ENCODE peak calls at places on chromosomes 4 and X, in ten cellular contexts. P is A549; L is endothelial cell; K is CD4-positive, alpha-beta T cell; M is CD8-positive, alpha-beta T cell; X is OCI-LY7; N is heart left ventricle; O is hepatocyte; J is GM13977; Z is endodermal cell. S is an unnamed sample.

GRCh38 chrX:108736509-108737479 is at the start of gene IRS4:
- DNase-seq in P (peak), L (peak), K (no peak), M (no peak), X (no peak), N (no peak), O (peak), J (peak), Z (peak), S (no peak)

GRCh38 chr4:56953680-56954520 is 23.5 kb downstream of the NOA1 start:
- DNase-seq in P (no peak), L (no peak), K (no peak), M (no peak), X (no peak), N (no peak), O (no peak), J (no peak), Z (no peak), S (no peak)

GRCh38 chr4:113845138-113845537 is 83.6 kb upstream of the CAMK2D start:
- DNase-seq in P (no peak), L (no peak), K (no peak), M (no peak), X (no peak), N (no peak), O (no peak), J (no peak), Z (no peak), S (no peak)

GRCh38 chrX:8755116-8755515 is 23.2 kb upstream of the ANOS1 start:
- DNase-seq in P (peak), L (peak), K (no peak), M (no peak), X (peak), N (no peak), O (no peak), J (no peak), Z (peak), S (no peak)

GRCh38 chrX:115030635-115031034 is 13.2 kb upstream of the IL13RA2 start:
- DNase-seq in P (no peak), L (no peak), K (no peak), M (no peak), X (no peak), N (peak), O (peak), J (no peak), Z (no peak), S (no peak)

GRCh38 chr4:147360301-147360700 is 120.6 kb upstream of the EDNRA start:
- DNase-seq in P (no peak), L (no peak), K (no peak), M (no peak), X (no peak), N (no peak), O (peak), J (no peak), Z (no peak), S (no peak)

GRCh38 chr4:148051403-148051802 is 319.5 kb downstream of the ARHGAP10 start:
- DNase-seq in P (no peak), L (no peak), K (no peak), M (no peak), X (no peak), N (no peak), O (no peak), J (no peak), Z (no peak), S (no peak)

GRCh38 chr4:189035654-189036053 is 896.4 kb downstream of the TRIML1 start:
- DNase-seq in P (no peak), L (no peak), K (no peak), M (no peak), X (no peak), N (no peak), O (no peak), J (no peak), Z (no peak), S (no peak)

GRCh38 chr4:39181520-39181904 is 817 bp upstream of the WDR19 start:
- DNase-seq in P (no peak), L (no peak), K (no peak), M (no peak), X (peak), N (no peak), O (no peak), J (no peak), Z (no peak), S (no peak)

GRCh38 chr4:98448923-98449322 is 187.7 kb downstream of the RAP1GDS1 start:
- DNase-seq in P (no peak), L (peak), K (peak), M (peak), X (peak), N (no peak), O (no peak), J (no peak), Z (no peak), S (no peak)

GRCh38 chr4:181870326-181870725 is 372.9 kb upstream of the TENM3 start:
- DNase-seq in P (no peak), L (no peak), K (no peak), M (no peak), X (no peak), N (no peak), O (no peak), J (no peak), Z (no peak), S (no peak)

GRCh38 chr4:149709640-149710039 is 106.0 kb downstream of the IQCM start:
- DNase-seq in P (no peak), L (no peak), K (no peak), M (no peak), X (no peak), N (no peak), O (no peak), J (no peak), Z (no peak), S (no peak)

GRCh38 chr4:124481123-124481522 is 231.4 kb downstream of the ANKRD50 start:
- DNase-seq in P (no peak), L (no peak), K (no peak), M (no peak), X (no peak), N (no peak), O (no peak), J (no peak), Z (no peak), S (no peak)

GRCh38 chr4:113223001-113223400 is 173.5 kb downstream of the ANK2 start:
- DNase-seq in P (no peak), L (no peak), K (no peak), M (no peak), X (no peak), N (no peak), O (no peak), J (no peak), Z (no peak), S (no peak)

GRCh38 chr4:21768349-21769310 is 179.9 kb downstream of the KCNIP4 start:
- DNase-seq in P (peak), L (peak), K (no peak), M (no peak), X (peak), N (no peak), O (peak), J (peak), Z (no peak), S (no peak)

GRCh38 chrX:120311632-120312000 is 355 bp upstream of the TMEM255A start:
- DNase-seq in P (no peak), L (no peak), K (no peak), M (no peak), X (no peak), N (no peak), O (no peak), J (no peak), Z (no peak), S (no peak)

GRCh38 chrX:95841863-95842262 is 842.8 kb upstream of the DIAPH2 start:
- DNase-seq in P (no peak), L (no peak), K (no peak), M (no peak), X (no peak), N (no peak), O (no peak), J (no peak), Z (no peak), S (no peak)

GRCh38 chr4:129327637-129328036 is 231.7 kb downstream of the C4orf33 start:
- DNase-seq in P (no peak), L (no peak), K (no peak), M (no peak), X (no peak), N (no peak), O (no peak), J (no peak), Z (no peak), S (no peak)

GRCh38 chrX:110081740-110082139 is 78.8 kb downstream of the TMEM164 start:
- DNase-seq in P (peak), L (no peak), K (no peak), M (no peak), X (no peak), N (peak), O (no peak), J (no peak), Z (no peak), S (no peak)

GRCh38 chr4:102868153-102868781 is 525 bp upstream of the CISD2 start:
- DNase-seq in P (peak), L (peak), K (peak), M (no peak), X (peak), N (no peak), O (no peak), J (no peak), Z (no peak), S (no peak)

GRCh38 chr4:140423106-140423505 is 4.3 kb downstream of the CLGN start:
- DNase-seq in P (no peak), L (no peak), K (no peak), M (no peak), X (no peak), N (no peak), O (no peak), J (no peak), Z (no peak), S (no peak)

GRCh38 chr4:168585168-168586091 is 88.6 kb downstream of the PALLD start:
- DNase-seq in P (peak), L (peak), K (no peak), M (no peak), X (peak), N (peak), O (peak), J (peak), Z (peak), S (no peak)

GRCh38 chrX:88613338-88613737 is 133.7 kb upstream of the CPXCR1 start:
- DNase-seq in P (peak), L (peak), K (no peak), M (no peak), X (no peak), N (no peak), O (peak), J (no peak), Z (peak), S (no peak)

GRCh38 chr4:133969202-133969873 is 232.3 kb downstream of the PABPC4L start:
- DNase-seq in P (peak), L (no peak), K (no peak), M (no peak), X (no peak), N (peak), O (peak), J (no peak), Z (no peak), S (no peak)

GRCh38 chr4:73776363-73776762 is 36.0 kb downstream of the CXCL8 start:
- DNase-seq in P (peak), L (no peak), K (no peak), M (no peak), X (no peak), N (peak), O (peak), J (no peak), Z (no peak), S (no peak)

GRCh38 chrX:154358011-154358410 is 16.4 kb downstream of the FLNA start:
- DNase-seq in P (no peak), L (no peak), K (no peak), M (no peak), X (no peak), N (no peak), O (no peak), J (no peak), Z (no peak), S (no peak)

GRCh38 chr4:54085284-54085683 is 14.7 kb upstream of the GSX2 start:
- DNase-seq in P (peak), L (no peak), K (no peak), M (no peak), X (no peak), N (peak), O (no peak), J (no peak), Z (no peak), S (no peak)

GRCh38 chr4:892780-893179 is 39.3 kb downstream of the GAK start:
- DNase-seq in P (no peak), L (no peak), K (no peak), M (no peak), X (no peak), N (no peak), O (no peak), J (no peak), Z (no peak), S (no peak)

GRCh38 chr4:131584587-131584986 is 1564.5 kb upstream of the PCDH10 start:
- DNase-seq in P (no peak), L (no peak), K (no peak), M (no peak), X (peak), N (no peak), O (no peak), J (no peak), Z (no peak), S (no peak)

GRCh38 chr4:41679991-41680390 is 68.5 kb downstream of the PHOX2B start:
- DNase-seq in P (no peak), L (no peak), K (no peak), M (no peak), X (no peak), N (no peak), O (no peak), J (no peak), Z (no peak), S (no peak)

GRCh38 chr4:119313237-119313636 is 8.7 kb downstream of the FABP2 start:
- DNase-seq in P (no peak), L (no peak), K (no peak), M (no peak), X (no peak), N (no peak), O (no peak), J (no peak), Z (no peak), S (no peak)

GRCh38 chr4:37628977-37629609 is 57.1 kb downstream of the RELL1 start:
- DNase-seq in P (peak), L (no peak), K (no peak), M (no peak), X (no peak), N (no peak), O (peak), J (no peak), Z (no peak), S (peak)

GRCh38 chrX:13955095-13955647 is 74.5 kb downstream of the GEMIN8 start:
- DNase-seq in P (no peak), L (no peak), K (no peak), M (no peak), X (no peak), N (no peak), O (no peak), J (no peak), Z (no peak), S (no peak)

GRCh38 chrX:118666521-118666920 is 60.9 kb upstream of the IL13RA1 start:
- DNase-seq in P (peak), L (no peak), K (no peak), M (no peak), X (no peak), N (no peak), O (no peak), J (no peak), Z (no peak), S (no peak)

GRCh38 chr4:69039071-69039470 is 57.2 kb upstream of the UGT2B7 start:
- DNase-seq in P (no peak), L (no peak), K (no peak), M (no peak), X (no peak), N (no peak), O (no peak), J (no peak), Z (no peak), S (no peak)
- TF ChIP-seq CTCF in P (no peak), L (no peak), K (no peak), M (no peak), X (no peak), N (no peak), O (no peak), J (no peak), Z (no peak), S (no peak)

GRCh38 chr4:77861500-77861899 is 1.1 kb upstream of the MRPL1 start:
- DNase-seq in P (no peak), L (no peak), K (no peak), M (no peak), X (peak), N (no peak), O (no peak), J (no peak), Z (no peak), S (no peak)
- TF ChIP-seq CTCF in P (no peak), L (no peak), K (no peak), M (no peak), X (no peak), N (no peak), O (no peak), J (no peak), Z (no peak), S (no peak)

DNA sequence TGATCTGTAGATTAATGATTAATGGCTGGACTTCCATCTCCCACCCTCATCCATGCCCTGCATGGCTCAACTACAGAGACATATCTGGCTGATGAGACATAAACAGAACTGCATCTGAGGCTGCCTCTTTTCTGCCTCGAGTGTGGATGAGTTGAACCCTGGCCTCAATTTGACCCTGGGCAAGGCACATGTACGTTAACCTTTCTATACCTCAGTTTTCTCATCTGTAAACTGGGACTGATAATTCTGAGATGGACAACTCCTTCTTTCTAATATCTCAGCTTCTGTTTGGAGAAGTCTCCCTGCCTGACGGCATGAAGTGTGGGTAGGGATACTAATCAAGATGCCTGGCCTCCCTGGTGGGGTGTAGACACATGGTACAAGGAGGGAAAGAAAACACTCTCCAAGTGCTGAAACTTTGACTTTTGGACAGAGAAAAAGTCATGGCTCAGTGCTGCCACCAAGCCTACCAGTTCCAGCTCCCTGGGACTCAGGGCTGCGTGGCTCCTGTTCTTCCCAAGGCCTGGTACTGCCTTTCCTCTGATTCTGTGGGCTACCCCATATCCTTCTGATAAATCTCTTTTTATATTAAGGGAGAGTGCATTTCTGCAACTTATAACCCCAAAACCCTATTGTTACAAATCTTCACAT is 64.4 kb downstream of the HAUS3 start:
- DNase-seq in P (no peak), L (no peak), K (no peak), M (no peak), X (no peak), N (no peak), O (no peak), J (no peak), Z (no peak), S (no peak)
- TF ChIP-seq CTCF in P (no peak), L (no peak), K (no peak), M (no peak), X (no peak), N (no peak), O (no peak), J (peak), Z (peak), S (no peak)

GRCh38 chr4:151238477-151238876 is 38.5 kb upstream of the PRSS48 start:
- DNase-seq in P (peak), L (no peak), K (no peak), M (no peak), X (no peak), N (no peak), O (peak), J (no peak), Z (no peak), S (no peak)
- TF ChIP-seq CTCF in P (peak), L (no peak), K (no peak), M (no peak), X (no peak), N (no peak), O (peak), J (no peak), Z (no peak), S (no peak)